ENCODE peak calls at places on chromosomes 7 and 10, in four cellular contexts. N is NCI-H748 treated with DMSO at 0.1 percent for 48 hours, M is globus pallidus, U is HT1080. D is an unnamed sample.

GRCh38 chr10:3068201-3068967 is 1.0 kb downstream of the PFKP start:
- DNase-seq in N (no peak), M (peak; percentile 33), U (peak; percentile 51), D (peak; percentile 16)

GRCh38 chr10:61749271-61749670 is 86.5 kb downstream of the CABCOCO1 start:
- DNase-seq in N (no peak), M (no peak), U (no peak), D (no peak)

GRCh38 chr7:55538538-55538937 is 33.8 kb downstream of the VOPP1 start:
- DNase-seq in N (no peak), M (no peak), U (peak; percentile 81), D (no peak)

GRCh38 chr7:93890041-93890463 is 501 bp downstream of the TFPI2 start:
- DNase-seq in N (peak; percentile 11), M (no peak), U (no peak), D (peak; percentile 62)

GRCh38 chr10:89338717-89339116 is 10.9 kb downstream of the IFIT3 start:
- DNase-seq in N (no peak), M (no peak), U (no peak), D (no peak)

GRCh38 chr10:7071421-7071820 is 339.4 kb downstream of the SFMBT2 start:
- DNase-seq in N (no peak), M (no peak), U (no peak), D (no peak)

GRCh38 chr7:26321440-26321839 is 29.8 kb downstream of the SNX10 start:
- DNase-seq in N (no peak), M (no peak), U (peak; percentile 84), D (no peak)

GRCh38 chr10:133107442-133107841 is 19.7 kb downstream of the ADGRA1 start:
- DNase-seq in N (no peak), M (no peak), U (no peak), D (no peak)

GRCh38 chr10:83931669-83932068 is 207.6 kb upstream of the GHITM start:
- DNase-seq in N (no peak), M (no peak), U (no peak), D (no peak)

GRCh38 chr10:15489431-15489830 is 118.3 kb upstream of the FAM171A1 start:
- DNase-seq in N (no peak), M (no peak), U (no peak), D (no peak)

GRCh38 chr7:74461970-74462706 is 8.4 kb downstream of the GTF2IRD1 start:
- DNase-seq in N (no peak), M (no peak), U (no peak), D (no peak)

GRCh38 chr7:119720541-119720940 is 552.4 kb upstream of the KCND2 start:
- DNase-seq in N (no peak), M (no peak), U (peak; percentile 85), D (no peak)

GRCh38 chr10:7896297-7896696 is 78.0 kb downstream of the TAF3 start:
- DNase-seq in N (no peak), M (no peak), U (no peak), D (no peak)

GRCh38 chr7:21757537-21758282 is 188.0 kb downstream of the CDCA7L start:
- DNase-seq in N (no peak), M (no peak), U (no peak), D (no peak)

GRCh38 chr10:33661580-33662269 is 327.3 kb upstream of the NRP1 start:
- DNase-seq in N (peak; percentile 72), M (peak; percentile 70), U (peak; percentile 93), D (no peak)

GRCh38 chr7:43937444-43937843 is 11.2 kb downstream of the UBE2D4 start:
- DNase-seq in N (no peak), M (no peak), U (no peak), D (no peak)

GRCh38 chr10:35420827-35421552 is 84.7 kb downstream of the CCNY start:
- DNase-seq in N (no peak), M (no peak), U (no peak), D (no peak)